ENCODE peak calls at places on chromosomes 11 and 22, in five cellular contexts. R is HCT116; C is Peyer's patch; V is CD8-positive, alpha-beta T cell; I is activated naive CD8-positive, alpha-beta T cell treated with anti-CD3 and anti-CD28 coated beads for 36 hours. T is an unnamed sample.

GRCh38 chr11:87092159-87092558 is 54.4 kb downstream of the TMEM135 start:
- DNase-seq in R (no peak), I (no peak), V (no peak), C (no peak), T (no peak)

GRCh38 chr11:8480858-8481257 is 113.2 kb downstream of the STK33 start:
- DNase-seq in I (no peak), R (no peak), C (no peak), V (no peak), T (no peak)

GRCh38 chr22:38034884-38035529 is 22.2 kb upstream of the PICK1 start:
- DNase-seq in R (no peak), C (no peak), I (no peak), V (no peak), T (no peak)

GRCh38 chr11:123653997-123654565 is 343 bp downstream of the SCN3B start:
- DNase-seq in C (peak; percentile 63), R (no peak), V (no peak), I (peak; percentile 47), T (no peak)

GRCh38 chr11:73141309-73142127 is 600 bp downstream of the FCHSD2 start:
- DNase-seq in R (peak; percentile 13), I (peak; percentile 70), C (peak; percentile 82), V (peak; percentile 49), T (no peak)

GRCh38 chr11:57474751-57475115 is 14.4 kb downstream of the RTN4RL2 start:
- DNase-seq in V (no peak), I (no peak), C (no peak), R (no peak), T (no peak)

GRCh38 chr11:124829986-124830385 is 29.8 kb upstream of the MSANTD2 start:
- DNase-seq in R (no peak), V (no peak), I (no peak), C (no peak), T (no peak)

GRCh38 chr22:50731811-50732624 is 6.0 kb upstream of the ACR start:
- DNase-seq in V (peak; percentile 43), I (peak; percentile 56), C (peak; percentile 68), R (peak; percentile 15), T (no peak)

GRCh38 chr22:24271406-24271760 is 752 bp downstream of the SPECC1L start:
- DNase-seq in V (no peak), R (no peak), C (no peak), I (no peak), T (no peak)

GRCh38 chr11:116162086-116162485 is 610.7 kb downstream of the BUD13 start:
- DNase-seq in V (no peak), R (no peak), I (no peak), C (no peak), T (no peak)

GRCh38 chr11:126375726-126376125 is 20.2 kb downstream of the ST3GAL4 start:
- DNase-seq in V (no peak), I (no peak), R (no peak), C (no peak), T (no peak)

GRCh38 chr11:46381046-46381835 is at the start of gene MDK:
- DNase-seq in R (no peak), V (no peak), I (peak; percentile 37), C (peak; percentile 70), T (no peak)

T was measured in epithelial cell of proximal tubule.